ENCODE peak calls at places on chromosome 7, in five cellular contexts. O is GM10248, N is NCI-H2029 treated with DMSO at 0.1 percent for 48 hours, H is NCI-H1092 treated with DMSO at 0.1 percent for 48 hours, K is B cell. Z is an unnamed sample.

GRCh38 chr7:141513720-141514119 is 37.5 kb upstream of the AGK start:
- DNase-seq in O (no peak), N (no peak), H (no peak), K (no peak), Z (no peak)

GRCh38 chr7:50653116-50653854 is 88.1 kb upstream of the DDC start:
- DNase-seq in O (no peak), N (no peak), H (no peak), K (no peak), Z (no peak)

GRCh38 chr7:81846398-81846797 is 76.6 kb upstream of the HGF start:
- DNase-seq in O (no peak), N (no peak), H (no peak), K (no peak), Z (no peak)

GRCh38 chr7:118777308-118777707 is 552.8 kb downstream of the ANKRD7 start:
- DNase-seq in O (no peak), N (no peak), H (no peak), K (no peak), Z (no peak)

GRCh38 chr7:11469028-11469718 is 362.8 kb downstream of the THSD7A start:
- DNase-seq in O (no peak), N (no peak), H (no peak), K (no peak), Z (no peak)

GRCh38 chr7:108135446-108136190 is 5.5 kb upstream of the LAMB4 start:
- DNase-seq in O (peak), N (no peak), H (no peak), K (peak), Z (no peak)

GRCh38 chr7:158479021-158479679 is 108.5 kb downstream of the PTPRN2 start:
- DNase-seq in O (no peak), N (no peak), H (no peak), K (no peak), Z (no peak)

GRCh38 chr7:99224263-99224947 is 16.5 kb upstream of the KPNA7 start:
- DNase-seq in O (no peak), N (no peak), H (no peak), K (no peak), Z (no peak)

GRCh38 chr7:151366872-151367207 is 25.2 kb downstream of the NUB1 start:
- DNase-seq in O (no peak), N (no peak), H (no peak), K (no peak), Z (no peak)

GRCh38 chr7:45155941-45156340 is 1.6 kb upstream of the RAMP3 start:
- DNase-seq in O (no peak), N (no peak), H (no peak), K (no peak), Z (no peak)

GRCh38 chr7:87735360-87735759 is 107.2 kb downstream of the RUNDC3B start:
- DNase-seq in O (no peak), N (no peak), H (no peak), K (no peak), Z (no peak)

GRCh38 chr7:138865843-138866242 is 67.8 kb upstream of the ATP6V0A4 start:
- DNase-seq in O (peak), N (no peak), H (no peak), K (no peak), Z (no peak)

GRCh38 chr7:75957021-75957736 is 37.2 kb downstream of the TMEM120A start:
- DNase-seq in O (no peak), N (no peak), H (no peak), K (no peak), Z (no peak)

GRCh38 chr7:26187380-26188290 is 12.9 kb downstream of the HNRNPA2B1 start:
- DNase-seq in O (no peak), N (no peak), H (no peak), K (no peak), Z (no peak)

GRCh38 chr7:596819-597182 is 77.2 kb upstream of the PDGFA start:
- DNase-seq in O (no peak), N (no peak), H (no peak), K (no peak), Z (no peak)

GRCh38 chr7:97043281-97043680 is 18.6 kb upstream of the DLX5 start:
- DNase-seq in O (no peak), N (no peak), H (no peak), K (no peak), Z (no peak)

GRCh38 chr7:131326576-131326975 is 1.1 kb upstream of the MKLN1 start:
- DNase-seq in O (no peak), N (no peak), H (no peak), K (no peak), Z (no peak)

GRCh38 chr7:35518767-35519166 is 176.2 kb downstream of the HERPUD2 start:
- DNase-seq in O (no peak), N (no peak), H (no peak), K (no peak), Z (no peak)